ENCODE peak calls at places on chromosomes 3 and 15, in seven cellular contexts. One of them, this sample, is unnamed.
A peak's percentile ranks its signal among the peaks of the same experiment; 100 is the strongest.

GRCh38 chr3:25235471-25235870 is 192.6 kb upstream of the RARB start:
- DNase-seq in endothelial cell: no peak
- DNase-seq in PC-3: no peak
- DNase-seq in Calu3: no peak
- DNase-seq in HFF-Myc: no peak
- DNase-seq in AG04450: no peak
- DNase-seq in progenitor cell of endocrine pancreas: no peak
- DNase-seq in this sample: no peak

GRCh38 chr3:18888370-18888769 is 259.9 kb upstream of the KCNH8 start:
- DNase-seq in AG04450: no peak
- DNase-seq in endothelial cell: no peak
- DNase-seq in progenitor cell of endocrine pancreas: no peak
- DNase-seq in PC-3: peak; percentile 23
- DNase-seq in Calu3: no peak
- DNase-seq in HFF-Myc: no peak
- DNase-seq in this sample: no peak

GRCh38 chr3:189572249-189572648 is 58.9 kb upstream of the TP63 start:
- DNase-seq in Calu3: no peak
- DNase-seq in AG04450: no peak
- DNase-seq in progenitor cell of endocrine pancreas: no peak
- DNase-seq in endothelial cell: no peak
- DNase-seq in PC-3: peak; percentile 66
- DNase-seq in HFF-Myc: no peak
- DNase-seq in this sample: no peak

GRCh38 chr15:90595760-90596155 is 66.0 kb downstream of the CRTC3 start:
- DNase-seq in Calu3: no peak
- DNase-seq in HFF-Myc: no peak
- DNase-seq in AG04450: no peak
- DNase-seq in PC-3: no peak
- DNase-seq in progenitor cell of endocrine pancreas: no peak
- DNase-seq in endothelial cell: no peak
- DNase-seq in this sample: no peak

GRCh38 chr15:85725564-85725963 is 69.2 kb downstream of the KLHL25 start:
- DNase-seq in AG04450: no peak
- DNase-seq in progenitor cell of endocrine pancreas: no peak
- DNase-seq in HFF-Myc: no peak
- DNase-seq in Calu3: no peak
- DNase-seq in endothelial cell: no peak
- DNase-seq in PC-3: no peak
- DNase-seq in this sample: no peak

GRCh38 chr15:68220967-68221366 is 8.6 kb downstream of the CLN6 start:
- DNase-seq in progenitor cell of endocrine pancreas: no peak
- DNase-seq in HFF-Myc: no peak
- DNase-seq in AG04450: no peak
- DNase-seq in endothelial cell: no peak
- DNase-seq in Calu3: no peak
- DNase-seq in PC-3: no peak
- DNase-seq in this sample: no peak

GRCh38 chr3:46908294-46908985 is 30.9 kb downstream of the PTH1R start:
- DNase-seq in progenitor cell of endocrine pancreas: no peak
- DNase-seq in PC-3: peak; percentile 36
- DNase-seq in HFF-Myc: no peak
- DNase-seq in endothelial cell: no peak
- DNase-seq in AG04450: no peak
- DNase-seq in Calu3: no peak
- DNase-seq in this sample: no peak

GRCh38 chr3:188686319-188686718 is 485.5 kb upstream of the TPRG1 start:
- DNase-seq in progenitor cell of endocrine pancreas: no peak
- DNase-seq in endothelial cell: no peak
- DNase-seq in Calu3: no peak
- DNase-seq in AG04450: no peak
- DNase-seq in PC-3: no peak
- DNase-seq in HFF-Myc: no peak
- DNase-seq in this sample: no peak

GRCh38 chr15:64681424-64682024 is 93.9 kb downstream of the RBPMS2 start:
- DNase-seq in endothelial cell: peak; percentile 61
- DNase-seq in AG04450: no peak
- DNase-seq in PC-3: peak; percentile 77
- DNase-seq in progenitor cell of endocrine pancreas: peak; percentile 28
- DNase-seq in HFF-Myc: peak; percentile 38
- DNase-seq in Calu3: peak; percentile 71
- DNase-seq in this sample: peak; percentile 20

GRCh38 chr15:43912991-43913927 is 86.5 kb downstream of the WDR76 start:
- DNase-seq in PC-3: peak; percentile 96
- DNase-seq in progenitor cell of endocrine pancreas: no peak
- DNase-seq in Calu3: peak; percentile 8
- DNase-seq in endothelial cell: no peak
- DNase-seq in HFF-Myc: peak; percentile 88
- DNase-seq in AG04450: peak; percentile 90
- DNase-seq in this sample: peak; percentile 94

GRCh38 chr3:16570113-16570512 is 35.1 kb downstream of the DAZL start:
- DNase-seq in endothelial cell: no peak
- DNase-seq in PC-3: peak; percentile 41
- DNase-seq in progenitor cell of endocrine pancreas: no peak
- DNase-seq in Calu3: no peak
- DNase-seq in AG04450: no peak
- DNase-seq in HFF-Myc: no peak
- DNase-seq in this sample: no peak

GRCh38 chr3:14206548-14207177 is 28.0 kb downstream of the LSM3 start:
- DNase-seq in progenitor cell of endocrine pancreas: no peak
- DNase-seq in Calu3: no peak
- DNase-seq in endothelial cell: no peak
- DNase-seq in PC-3: no peak
- DNase-seq in AG04450: no peak
- DNase-seq in HFF-Myc: no peak
- DNase-seq in this sample: no peak
- TF ChIP-seq CTCF in progenitor cell of endocrine pancreas: no peak
- TF ChIP-seq CTCF in Calu3: no peak
- TF ChIP-seq CTCF in endothelial cell: no peak
- TF ChIP-seq CTCF in PC-3: peak; percentile 28
- TF ChIP-seq CTCF in AG04450: no peak
- TF ChIP-seq CTCF in HFF-Myc: no peak
- TF ChIP-seq CTCF in this sample: no peak

GRCh38 chr15:51283026-51283425 is 55.4 kb downstream of the CYP19A1 start:
- DNase-seq in PC-3: no peak
- DNase-seq in endothelial cell: no peak
- DNase-seq in Calu3: no peak
- DNase-seq in HFF-Myc: no peak
- DNase-seq in AG04450: no peak
- DNase-seq in progenitor cell of endocrine pancreas: no peak
- DNase-seq in this sample: no peak

GRCh38 chr15:51284871-51285270 is 53.5 kb downstream of the CYP19A1 start:
- DNase-seq in Calu3: no peak
- DNase-seq in endothelial cell: no peak
- DNase-seq in AG04450: no peak
- DNase-seq in HFF-Myc: no peak
- DNase-seq in progenitor cell of endocrine pancreas: no peak
- DNase-seq in PC-3: no peak
- DNase-seq in this sample: no peak

GRCh38 chr15:51277085-51277484 is 61.3 kb downstream of the CYP19A1 start:
- DNase-seq in progenitor cell of endocrine pancreas: no peak
- DNase-seq in Calu3: no peak
- DNase-seq in AG04450: no peak
- DNase-seq in endothelial cell: no peak
- DNase-seq in HFF-Myc: no peak
- DNase-seq in PC-3: no peak
- DNase-seq in this sample: no peak

GRCh38 chr15:51280838-51281237 is 57.6 kb downstream of the CYP19A1 start:
- DNase-seq in AG04450: no peak
- DNase-seq in HFF-Myc: no peak
- DNase-seq in PC-3: no peak
- DNase-seq in endothelial cell: no peak
- DNase-seq in progenitor cell of endocrine pancreas: no peak
- DNase-seq in Calu3: no peak
- DNase-seq in this sample: no peak

GRCh38 chr15:51281368-51281967 is 56.9 kb downstream of the CYP19A1 start:
- DNase-seq in Calu3: peak; percentile 69
- DNase-seq in endothelial cell: peak; percentile 74
- DNase-seq in AG04450: no peak
- DNase-seq in progenitor cell of endocrine pancreas: peak; percentile 25
- DNase-seq in HFF-Myc: no peak
- DNase-seq in PC-3: peak; percentile 63
- DNase-seq in this sample: peak; percentile 3
- TF ChIP-seq CTCF in Calu3: peak; percentile 64
- TF ChIP-seq CTCF in endothelial cell: peak; percentile 63
- TF ChIP-seq CTCF in AG04450: peak; percentile 88
- TF ChIP-seq CTCF in progenitor cell of endocrine pancreas: peak; percentile 67
- TF ChIP-seq CTCF in HFF-Myc: peak; percentile 71
- TF ChIP-seq CTCF in PC-3: peak; percentile 70
- TF ChIP-seq CTCF in this sample: peak; percentile 84

DNA sequence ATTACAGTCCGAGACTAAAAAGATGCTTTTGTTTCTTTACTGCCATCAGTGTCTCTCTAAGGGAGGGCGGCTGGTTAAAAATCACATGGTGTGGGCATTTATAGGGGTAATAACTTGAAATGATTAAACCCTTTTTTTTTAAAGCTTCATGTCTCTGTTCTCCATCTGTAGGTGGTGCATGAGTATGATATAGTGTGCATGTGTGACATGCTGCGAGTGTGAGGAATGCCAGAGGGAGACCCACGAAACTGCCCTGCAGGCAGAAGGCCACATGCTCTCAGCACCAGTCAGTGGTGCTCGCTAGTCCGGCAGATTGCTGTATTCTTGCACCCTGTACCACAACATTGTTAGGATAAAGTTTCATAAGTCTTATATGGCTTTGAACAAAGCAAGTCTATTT is 255.9 kb upstream of the CTDSPL start:
- DNase-seq in Calu3: no peak
- DNase-seq in HFF-Myc: no peak
- DNase-seq in endothelial cell: no peak
- DNase-seq in AG04450: no peak
- DNase-seq in PC-3: no peak
- DNase-seq in progenitor cell of endocrine pancreas: no peak
- DNase-seq in this sample: no peak
- TF ChIP-seq CTCF in Calu3: no peak
- TF ChIP-seq CTCF in HFF-Myc: no peak
- TF ChIP-seq CTCF in endothelial cell: no peak
- TF ChIP-seq CTCF in AG04450: no peak
- TF ChIP-seq CTCF in PC-3: no peak
- TF ChIP-seq CTCF in progenitor cell of endocrine pancreas: no peak
- TF ChIP-seq CTCF in this sample: no peak

GRCh38 chr15:57611938-57612337 is 20.2 kb downstream of the MYZAP start:
- DNase-seq in endothelial cell: no peak
- DNase-seq in Calu3: peak; percentile 85
- DNase-seq in HFF-Myc: no peak
- DNase-seq in progenitor cell of endocrine pancreas: no peak
- DNase-seq in PC-3: peak; percentile 84
- DNase-seq in AG04450: no peak
- DNase-seq in this sample: peak; percentile 17
- TF ChIP-seq CTCF in endothelial cell: no peak
- TF ChIP-seq CTCF in Calu3: peak; percentile 61
- TF ChIP-seq CTCF in HFF-Myc: peak; percentile 20
- TF ChIP-seq CTCF in progenitor cell of endocrine pancreas: peak; percentile 23
- TF ChIP-seq CTCF in PC-3: peak; percentile 71
- TF ChIP-seq CTCF in AG04450: no peak
- TF ChIP-seq CTCF in this sample: peak; percentile 54